ENCODE peak calls at places on chromosomes 12 and 14, in four cellular contexts. T is left cardiac atrium, Y is tibial artery, Q is EL. F is an unnamed sample.

GRCh38 chr12:41052441-41052840 is 135.7 kb upstream of the PDZRN4 start:
- DNase-seq in T (no peak), Q (no peak), Y (no peak), F (no peak)

GRCh38 chr14:104979758-104980591 is 1.8 kb upstream of the AHNAK2 start:
- DNase-seq in Q (no peak), T (peak; percentile 72), Y (no peak), F (no peak)

GRCh38 chr14:61561657-61562276 is 133.5 kb upstream of the HIF1A start:
- DNase-seq in Q (peak; percentile 99), Y (peak; percentile 89), T (peak; percentile 86), F (no peak)

GRCh38 chr12:1502856-1503255 is 91.5 kb downstream of the FBXL14 start:
- DNase-seq in Q (no peak), T (no peak), Y (peak; percentile 65), F (no peak)

GRCh38 chr12:90129369-90130030 is 420.9 kb upstream of the ATP2B1 start:
- DNase-seq in Q (no peak), T (no peak), Y (no peak), F (no peak)

GRCh38 chr14:21734457-21735074 is 60.9 kb upstream of the OR4E1 start:
- DNase-seq in Y (no peak), Q (peak; percentile 52), T (no peak), F (no peak)

GRCh38 chr14:37992489-37992888 is 215.2 kb upstream of the SSTR1 start:
- DNase-seq in Y (no peak), Q (no peak), T (no peak), F (no peak)

GRCh38 chr12:24608637-24609285 is 340.1 kb downstream of the BCAT1 start:
- DNase-seq in Q (peak; percentile 13), Y (no peak), T (no peak), F (no peak)

GRCh38 chr12:68106160-68106559 is 53.4 kb downstream of the IFNG start:
- DNase-seq in Q (peak; percentile 60), T (no peak), Y (no peak), F (no peak)

GRCh38 chr12:50986961-50987737 is 34.8 kb downstream of the HIGD1C start:
- DNase-seq in Q (peak; percentile 56), Y (no peak), T (no peak), F (no peak)

GRCh38 chr14:92692822-92693226 is 55.6 kb downstream of the LGMN start:
- DNase-seq in Q (no peak), T (peak; percentile 83), Y (peak; percentile 72), F (no peak)